ENCODE peak calls at places on chromosomes 6 and 20, in seven cellular contexts. R, H, N, S, Z, B and X are unnamed samples.

GRCh38 chr6:158405933-158406332 is 93.7 kb downstream of the TULP4 start:
- DNase-seq in N (no peak), H (no peak), B (no peak), R (no peak), S (no peak), Z (no peak), X (no peak)

GRCh38 chr6:85537055-85537494 is 56.6 kb downstream of the SNX14 start:
- DNase-seq in B (no peak), S (no peak), R (no peak), Z (peak; percentile 7), H (no peak), N (no peak), X (no peak)

GRCh38 chr6:21265264-21266044 is 328.1 kb upstream of the SOX4 start:
- DNase-seq in B (no peak), R (no peak), H (no peak), N (no peak), Z (no peak), S (no peak), X (no peak)

GRCh38 chr20:33450867-33451266 is 7.3 kb upstream of the SNTA1 start:
- DNase-seq in Z (no peak), B (no peak), N (no peak), R (no peak), S (no peak), H (no peak), X (no peak)

GRCh38 chr6:70163795-70164194 is 139.1 kb downstream of the COL9A1 start:
- DNase-seq in H (no peak), S (no peak), B (no peak), N (no peak), Z (no peak), R (no peak), X (no peak)

GRCh38 chr20:52193133-52193532 is 1.6 kb upstream of the ZFP64 start:
- DNase-seq in R (no peak), Z (no peak), S (no peak), N (no peak), H (no peak), B (no peak), X (no peak)

GRCh38 chr20:25389858-25390537 is 637 bp downstream of the ABHD12 start:
- DNase-seq in Z (peak; percentile 73), S (peak; percentile 64), R (peak; percentile 56), N (no peak), H (peak; percentile 50), B (no peak), X (peak; percentile 73)

GRCh38 chr6:18277181-18278006 is 13.1 kb upstream of the DEK start:
- DNase-seq in Z (no peak), S (peak; percentile 55), B (no peak), N (no peak), R (no peak), H (no peak), X (no peak)

GRCh38 chr6:38283734-38284362 is 355.9 kb downstream of the BTBD9 start:
- DNase-seq in S (no peak), R (no peak), Z (no peak), B (no peak), N (no peak), H (no peak), X (no peak)

GRCh38 chr6:37007340-37008043 is 2.0 kb downstream of the FGD2 start:
- DNase-seq in B (peak; percentile 44), N (no peak), H (no peak), Z (peak; percentile 26), S (no peak), R (peak; percentile 58), X (no peak)

GRCh38 chr6:108118791-108119211 is 44.3 kb upstream of the OSTM1 start:
- DNase-seq in B (no peak), H (no peak), S (no peak), R (no peak), Z (peak; percentile 59), N (no peak), X (no peak)

GRCh38 chr20:52748235-52748950 is 223.8 kb upstream of the TSHZ2 start:
- DNase-seq in S (no peak), H (no peak), R (peak; percentile 47), N (no peak), Z (no peak), B (peak; percentile 50), X (no peak)

GRCh38 chr6:77151241-77151640 is 312.1 kb downstream of the HTR1B start:
- DNase-seq in H (no peak), R (no peak), S (no peak), B (no peak), N (no peak), Z (no peak), X (no peak)